ENCODE peak calls at places on chromosome 10, in four cellular contexts. D is sciatic nerve, U is HFFc6, T is spleen. M is an unnamed sample.
A peak's percentile ranks its signal among the peaks of the same experiment; 100 is the strongest.

GRCh38 chr10:93337309-93337721 is 144.8 kb downstream of the MYOF start:
- DNase-seq in D (no peak), U (no peak), T (no peak), M (no peak)

GRCh38 chr10:78542536-78542935 is 508.9 kb downstream of the RPS24 start:
- DNase-seq in D (no peak), U (no peak), T (no peak), M (no peak)

GRCh38 chr10:32190890-32191491 is 134.8 kb upstream of the KIF5B start:
- DNase-seq in D (no peak), U (peak; percentile 40), T (no peak), M (no peak)

GRCh38 chr10:113663142-113663541 is 699 bp downstream of the NRAP start:
- DNase-seq in D (no peak), U (no peak), T (no peak), M (no peak)

GRCh38 chr10:61902448-61903183 is 1.1 kb downstream of the ARID5B start:
- DNase-seq in D (peak; percentile 75), U (peak; percentile 50), T (no peak), M (peak; percentile 83)

GRCh38 chr10:129968937-129969527 is 5.0 kb upstream of the EBF3 start:
- DNase-seq in D (peak; percentile 87), U (no peak), T (peak; percentile 72), M (peak; percentile 90)

GRCh38 chr10:116371737-116372136 is 47.5 kb downstream of the CCDC172 start:
- DNase-seq in D (no peak), U (no peak), T (no peak), M (no peak)

GRCh38 chr10:123809632-123810031 is 82.0 kb downstream of the CPXM2 start:
- DNase-seq in D (no peak), U (no peak), T (no peak), M (no peak)

GRCh38 chr10:126580873-126581647 is 89.4 kb downstream of the C10orf90 start:
- DNase-seq in D (no peak), U (no peak), T (no peak), M (no peak)

GRCh38 chr10:32377458-32378370 is 30.8 kb upstream of the EPC1 start:
- DNase-seq in D (no peak), U (peak; percentile 17), T (no peak), M (no peak)

GRCh38 chr10:50417906-50418697 is 166.8 kb upstream of the ASAH2 start:
- DNase-seq in D (peak; percentile 72), U (peak; percentile 88), T (peak; percentile 86), M (peak; percentile 94)

GRCh38 chr10:124942317-124943169 is 620 bp downstream of the ZRANB1 start:
- DNase-seq in D (no peak), U (no peak), T (no peak), M (no peak)

GRCh38 chr10:58734116-58734515 is 221.4 kb downstream of the BICC1 start:
- DNase-seq in D (no peak), U (peak; percentile 62), T (no peak), M (no peak)

GRCh38 chr10:35459449-35459847 is 123.1 kb downstream of the CCNY start:
- DNase-seq in D (no peak), U (no peak), T (no peak), M (no peak)

GRCh38 chr10:9608592-9608991 is 1409.1 kb upstream of the CELF2 start:
- DNase-seq in D (no peak), U (no peak), T (no peak), M (no peak)

GRCh38 chr10:32773105-32773504 is 184.9 kb downstream of the ITGB1 start:
- DNase-seq in D (no peak), U (no peak), T (no peak), M (no peak)

GRCh38 chr10:96309631-96310358 is 5.6 kb downstream of the DNTT start:
- DNase-seq in D (no peak), U (no peak), T (no peak), M (no peak)

GRCh38 chr10:118500477-118501104 is 94.9 kb downstream of the PRLHR start:
- DNase-seq in D (no peak), U (no peak), T (no peak), M (no peak)

GRCh38 chr10:110502072-110502845 is 4.6 kb downstream of the DUSP5 start:
- DNase-seq in D (no peak), U (no peak), T (no peak), M (no peak)

GRCh38 chr10:129055966-129056365 is 411.1 kb upstream of the MGMT start:
- DNase-seq in D (no peak), U (no peak), T (no peak), M (no peak)

GRCh38 chr10:9766762-9767161 is 1250.9 kb upstream of the CELF2 start:
- DNase-seq in D (no peak), U (no peak), T (no peak), M (no peak)

GRCh38 chr10:82192665-82193064 is 317.7 kb downstream of the NRG3 start:
- DNase-seq in D (no peak), U (no peak), T (no peak), M (no peak)

GRCh38 chr10:124043310-124044142 is 49.9 kb downstream of the CHST15 start:
- DNase-seq in D (no peak), U (no peak), T (peak; percentile 78), M (no peak)

GRCh38 chr10:42769653-42770052 is 12.9 kb upstream of the BMS1 start:
- DNase-seq in D (no peak), U (no peak), T (no peak), M (no peak)

GRCh38 chr10:93461807-93462178 is 20.3 kb downstream of the MYOF start:
- DNase-seq in D (no peak), U (no peak), T (no peak), M (no peak)

GRCh38 chr10:32155075-32155516 is 98.9 kb upstream of the KIF5B start:
- DNase-seq in D (no peak), U (peak; percentile 23), T (no peak), M (no peak)

GRCh38 chr10:3455385-3456334 is 283.1 kb upstream of the PITRM1 start:
- DNase-seq in D (no peak), U (peak; percentile 74), T (no peak), M (no peak)

GRCh38 chr10:50417486-50417905 is 166.2 kb upstream of the ASAH2 start:
- DNase-seq in D (no peak), U (no peak), T (no peak), M (no peak)

GRCh38 chr10:21517134-21517982 is 8.1 kb downstream of the SKIDA1 start:
- DNase-seq in D (peak; percentile 77), U (no peak), T (no peak), M (peak; percentile 84)